ENCODE peak calls at places on chromosome 5, in six cellular contexts. One of them, this sample, is unnamed. For H3K9me3 and H3K4me1, the result is how much of the 10 kb centered on the place peaks cover.

GRCh38 chr5:67921004-67921601 is 294.5 kb upstream of the PIK3R1 start:
- DNase-seq in colonic mucosa: no peak
- DNase-seq in adipocyte: no peak
- DNase-seq in Panc1: no peak
- DNase-seq in OCI-LY7: no peak
- DNase-seq in endodermal cell: no peak
- DNase-seq in this sample: no peak

GRCh38 chr5:65366655-65367054 is 115.1 kb downstream of the ADAMTS6 start:
- DNase-seq in colonic mucosa: no peak
- DNase-seq in adipocyte: no peak
- DNase-seq in Panc1: no peak
- DNase-seq in OCI-LY7: no peak
- DNase-seq in endodermal cell: no peak
- DNase-seq in this sample: no peak

GRCh38 chr5:34535433-34535832 is 120.7 kb upstream of the RAI14 start:
- DNase-seq in colonic mucosa: no peak
- DNase-seq in adipocyte: no peak
- DNase-seq in Panc1: no peak
- DNase-seq in OCI-LY7: no peak
- DNase-seq in endodermal cell: no peak
- DNase-seq in this sample: no peak

GRCh38 chr5:96569770-96570169 is 92.4 kb upstream of the CAST start:
- DNase-seq in colonic mucosa: no peak
- DNase-seq in adipocyte: no peak
- DNase-seq in Panc1: no peak
- DNase-seq in OCI-LY7: no peak
- DNase-seq in endodermal cell: no peak
- DNase-seq in this sample: no peak

GRCh38 chr5:178115136-178115834 is 2.0 kb downstream of the N4BP3 start:
- DNase-seq in colonic mucosa: no peak
- DNase-seq in adipocyte: no peak
- DNase-seq in Panc1: no peak
- DNase-seq in OCI-LY7: peak
- DNase-seq in endodermal cell: peak
- DNase-seq in this sample: peak

GRCh38 chr5:173468821-173469251 is 140.6 kb upstream of the STC2 start:
- DNase-seq in colonic mucosa: no peak
- DNase-seq in adipocyte: no peak
- DNase-seq in Panc1: no peak
- DNase-seq in OCI-LY7: no peak
- DNase-seq in endodermal cell: no peak
- DNase-seq in this sample: no peak

GRCh38 chr5:31993182-31993961 is 180.7 kb downstream of the GOLPH3 start:
- DNase-seq in colonic mucosa: no peak
- DNase-seq in adipocyte: peak
- DNase-seq in Panc1: no peak
- DNase-seq in OCI-LY7: peak
- DNase-seq in endodermal cell: no peak
- DNase-seq in this sample: no peak

GRCh38 chr5:86500947-86501346 is 116.8 kb upstream of the COX7C start:
- DNase-seq in colonic mucosa: no peak
- DNase-seq in adipocyte: no peak
- DNase-seq in Panc1: no peak
- DNase-seq in OCI-LY7: no peak
- DNase-seq in endodermal cell: peak
- DNase-seq in this sample: peak

GRCh38 chr5:139814191-139814601 is 18.6 kb downstream of the PSD2 start:
- DNase-seq in colonic mucosa: no peak
- DNase-seq in adipocyte: no peak
- DNase-seq in Panc1: no peak
- DNase-seq in OCI-LY7: no peak
- DNase-seq in endodermal cell: no peak
- DNase-seq in this sample: no peak

GRCh38 chr5:132556511-132557424 is at the start of gene RAD50:
- DNase-seq in colonic mucosa: peak
- DNase-seq in adipocyte: peak
- DNase-seq in Panc1: peak
- DNase-seq in OCI-LY7: peak
- DNase-seq in endodermal cell: peak
- DNase-seq in this sample: peak

GRCh38 chr5:172175263-172175719 is 12.7 kb downstream of the STK10 start:
- DNase-seq in colonic mucosa: peak
- DNase-seq in adipocyte: no peak
- DNase-seq in Panc1: no peak
- DNase-seq in OCI-LY7: peak
- DNase-seq in endodermal cell: no peak
- DNase-seq in this sample: no peak

GRCh38 chr5:16690243-16690839 is 73.5 kb upstream of the RETREG1 start:
- DNase-seq in colonic mucosa: peak
- DNase-seq in adipocyte: peak
- DNase-seq in Panc1: peak
- DNase-seq in OCI-LY7: peak
- DNase-seq in endodermal cell: peak
- DNase-seq in this sample: peak

GRCh38 chr5:147743686-147744332 is 38.7 kb downstream of the JAKMIP2 start:
- DNase-seq in colonic mucosa: no peak
- DNase-seq in adipocyte: no peak
- DNase-seq in Panc1: no peak
- DNase-seq in OCI-LY7: no peak
- DNase-seq in endodermal cell: no peak
- DNase-seq in this sample: peak

GRCh38 chr5:76379316-76379715 is 23.8 kb upstream of the IQGAP2 start:
- DNase-seq in colonic mucosa: no peak
- DNase-seq in adipocyte: no peak
- DNase-seq in Panc1: no peak
- DNase-seq in OCI-LY7: no peak
- DNase-seq in endodermal cell: no peak
- DNase-seq in this sample: no peak

GRCh38 chr5:96861044-96861443 is 15.3 kb upstream of the ERAP2 start:
- DNase-seq in colonic mucosa: no peak
- DNase-seq in adipocyte: no peak
- DNase-seq in Panc1: no peak
- DNase-seq in OCI-LY7: peak
- DNase-seq in endodermal cell: no peak
- DNase-seq in this sample: peak

GRCh38 chr5:83744851-83745250 is 24.2 kb upstream of the HAPLN1 start:
- DNase-seq in colonic mucosa: no peak
- DNase-seq in adipocyte: peak
- DNase-seq in Panc1: no peak
- DNase-seq in OCI-LY7: peak
- DNase-seq in endodermal cell: no peak
- DNase-seq in this sample: no peak

GRCh38 chr5:90830058-90830457 is 271.5 kb downstream of the ADGRV1 start:
- DNase-seq in colonic mucosa: peak
- DNase-seq in adipocyte: no peak
- DNase-seq in Panc1: no peak
- DNase-seq in OCI-LY7: no peak
- DNase-seq in endodermal cell: no peak
- DNase-seq in this sample: no peak

GRCh38 chr5:93587919-93588585 is 5.0 kb downstream of the NR2F1 start:
- DNase-seq in colonic mucosa: no peak
- DNase-seq in adipocyte: no peak
- DNase-seq in Panc1: no peak
- DNase-seq in OCI-LY7: no peak
- DNase-seq in endodermal cell: peak
- DNase-seq in this sample: no peak

GRCh38 chr5:175718401-175719108 is 60.7 kb downstream of the HRH2 start:
- DNase-seq in colonic mucosa: peak
- DNase-seq in adipocyte: peak
- DNase-seq in Panc1: no peak
- DNase-seq in OCI-LY7: peak
- DNase-seq in endodermal cell: peak
- DNase-seq in this sample: peak

GRCh38 chr5:137693951-137694721 is 41.8 kb downstream of the KLHL3 start:
- DNase-seq in colonic mucosa: no peak
- DNase-seq in adipocyte: no peak
- DNase-seq in Panc1: no peak
- DNase-seq in OCI-LY7: no peak
- DNase-seq in endodermal cell: no peak
- DNase-seq in this sample: no peak

GRCh38 chr5:132209901-132210545 is 17.6 kb downstream of the P4HA2 start:
- DNase-seq in colonic mucosa: no peak
- DNase-seq in adipocyte: no peak
- DNase-seq in Panc1: no peak
- DNase-seq in OCI-LY7: no peak
- DNase-seq in endodermal cell: peak
- DNase-seq in this sample: no peak

GRCh38 chr5:50888754-50889153 is 222.3 kb downstream of the PARP8 start:
- DNase-seq in colonic mucosa: no peak
- DNase-seq in adipocyte: no peak
- DNase-seq in Panc1: no peak
- DNase-seq in OCI-LY7: no peak
- DNase-seq in endodermal cell: no peak
- DNase-seq in this sample: no peak

GRCh38 chr5:128613757-128614156 is 75.7 kb upstream of the FBN2 start:
- DNase-seq in colonic mucosa: no peak
- DNase-seq in adipocyte: peak
- DNase-seq in Panc1: no peak
- DNase-seq in OCI-LY7: no peak
- DNase-seq in endodermal cell: no peak
- DNase-seq in this sample: no peak

GRCh38 chr5:123000731-123001130 is 35.8 kb downstream of the PPIC start:
- DNase-seq in colonic mucosa: no peak
- DNase-seq in adipocyte: no peak
- DNase-seq in Panc1: no peak
- DNase-seq in OCI-LY7: no peak
- DNase-seq in endodermal cell: no peak
- DNase-seq in this sample: peak

GRCh38 chr5:122996102-122996501 is 40.4 kb downstream of the PPIC start:
- DNase-seq in colonic mucosa: no peak
- DNase-seq in adipocyte: no peak
- DNase-seq in Panc1: no peak
- DNase-seq in OCI-LY7: no peak
- DNase-seq in endodermal cell: no peak
- DNase-seq in this sample: no peak

GRCh38 chr5:123001801-123002200 is 34.7 kb downstream of the PPIC start:
- DNase-seq in colonic mucosa: no peak
- DNase-seq in adipocyte: no peak
- DNase-seq in Panc1: no peak
- DNase-seq in OCI-LY7: no peak
- DNase-seq in endodermal cell: no peak
- DNase-seq in this sample: no peak

GRCh38 chr5:122999947-123000563 is 36.5 kb downstream of the PPIC start:
- DNase-seq in colonic mucosa: peak
- DNase-seq in adipocyte: no peak
- DNase-seq in Panc1: peak
- DNase-seq in OCI-LY7: peak
- DNase-seq in endodermal cell: peak
- DNase-seq in this sample: no peak

DNA sequence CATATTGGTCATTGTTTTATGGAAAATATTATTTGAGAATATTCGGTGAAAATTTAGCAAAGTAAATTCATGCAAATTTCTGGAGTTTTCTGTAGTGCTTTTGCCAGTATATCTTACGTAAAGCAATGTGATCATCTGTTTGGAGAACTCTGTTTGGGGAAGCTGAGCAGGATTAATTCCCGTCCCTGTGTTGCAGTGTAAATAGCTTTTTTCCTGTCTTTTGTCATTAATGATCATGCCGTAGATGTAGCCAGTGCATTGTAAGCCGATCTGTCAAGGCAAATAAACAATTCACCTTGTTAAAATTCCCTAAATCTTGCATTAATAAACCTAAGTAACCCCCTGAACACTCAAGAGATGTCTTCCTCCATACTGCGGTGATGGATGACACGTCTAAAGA is 39.2 kb downstream of the PPIC start:
- DNase-seq in colonic mucosa: no peak
- DNase-seq in adipocyte: no peak
- DNase-seq in Panc1: no peak
- DNase-seq in OCI-LY7: no peak
- DNase-seq in endodermal cell: no peak
- DNase-seq in this sample: no peak
- H3K4me3 ChIP-seq in colonic mucosa: no peak
- H3K4me3 ChIP-seq in adipocyte: no peak
- H3K4me3 ChIP-seq in Panc1: no peak
- H3K4me3 ChIP-seq in OCI-LY7: no peak
- H3K4me3 ChIP-seq in endodermal cell: no peak
- H3K4me3 ChIP-seq in this sample: no peak

DNA sequence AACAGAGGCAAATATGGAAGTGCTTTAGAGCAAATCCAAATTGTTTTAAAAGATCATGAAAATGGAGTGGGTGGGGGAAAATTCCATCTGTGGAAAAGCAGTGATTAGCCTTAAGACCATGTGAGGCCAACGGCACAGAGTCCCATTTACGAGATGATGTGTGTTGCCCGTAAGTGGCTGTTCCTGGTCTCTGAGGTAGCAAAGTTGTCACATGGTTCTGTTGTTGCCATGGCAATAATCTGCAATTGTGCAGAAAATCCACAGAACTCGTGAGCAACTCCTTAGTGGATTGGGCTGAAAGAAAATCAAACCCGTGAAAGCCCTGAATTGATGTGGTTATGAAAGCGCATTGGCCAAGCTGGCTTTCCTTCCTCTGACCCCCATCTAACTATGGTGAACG is 614.7 kb downstream of the EBF1 start:
- DNase-seq in colonic mucosa: no peak
- DNase-seq in adipocyte: peak
- DNase-seq in Panc1: no peak
- DNase-seq in OCI-LY7: no peak
- DNase-seq in endodermal cell: no peak
- DNase-seq in this sample: no peak
- H3K9me3 ChIP-seq in colonic mucosa: under half
- H3K9me3 ChIP-seq in adipocyte: under half
- H3K9me3 ChIP-seq in Panc1: under half
- H3K9me3 ChIP-seq in OCI-LY7: under half
- H3K9me3 ChIP-seq in endodermal cell: under half
- H3K9me3 ChIP-seq in this sample: under half

GRCh38 chr5:39057745-39058144 is 16.5 kb downstream of the RICTOR start:
- DNase-seq in colonic mucosa: no peak
- DNase-seq in adipocyte: no peak
- DNase-seq in Panc1: no peak
- DNase-seq in OCI-LY7: no peak
- DNase-seq in endodermal cell: no peak
- DNase-seq in this sample: no peak

GRCh38 chr5:39055760-39056393 is 18.3 kb downstream of the RICTOR start:
- DNase-seq in colonic mucosa: no peak
- DNase-seq in adipocyte: no peak
- DNase-seq in Panc1: no peak
- DNase-seq in OCI-LY7: no peak
- DNase-seq in endodermal cell: no peak
- DNase-seq in this sample: no peak

GRCh38 chr5:39062104-39062503 is 12.1 kb downstream of the RICTOR start:
- DNase-seq in colonic mucosa: no peak
- DNase-seq in adipocyte: no peak
- DNase-seq in Panc1: no peak
- DNase-seq in OCI-LY7: no peak
- DNase-seq in endodermal cell: no peak
- DNase-seq in this sample: no peak

GRCh38 chr5:39058178-39058577 is 16.0 kb downstream of the RICTOR start:
- DNase-seq in colonic mucosa: no peak
- DNase-seq in adipocyte: no peak
- DNase-seq in Panc1: no peak
- DNase-seq in OCI-LY7: no peak
- DNase-seq in endodermal cell: no peak
- DNase-seq in this sample: no peak

GRCh38 chr5:39058984-39059565 is 15.1 kb downstream of the RICTOR start:
- DNase-seq in colonic mucosa: no peak
- DNase-seq in adipocyte: no peak
- DNase-seq in Panc1: no peak
- DNase-seq in OCI-LY7: no peak
- DNase-seq in endodermal cell: no peak
- DNase-seq in this sample: no peak
- H3K4me1 ChIP-seq in colonic mucosa: under half
- H3K4me1 ChIP-seq in adipocyte: half or more
- H3K4me1 ChIP-seq in Panc1: under half
- H3K4me1 ChIP-seq in OCI-LY7: under half
- H3K4me1 ChIP-seq in endodermal cell: under half
- H3K4me1 ChIP-seq in this sample: under half

GRCh38 chr5:21880164-21880563 is 973.0 kb downstream of the CDH12 start:
- DNase-seq in colonic mucosa: no peak
- DNase-seq in adipocyte: no peak
- DNase-seq in Panc1: no peak
- DNase-seq in OCI-LY7: no peak
- DNase-seq in endodermal cell: no peak
- DNase-seq in this sample: no peak
- H3K4me3 ChIP-seq in colonic mucosa: no peak
- H3K4me3 ChIP-seq in adipocyte: no peak
- H3K4me3 ChIP-seq in Panc1: no peak
- H3K4me3 ChIP-seq in OCI-LY7: no peak
- H3K4me3 ChIP-seq in endodermal cell: no peak
- H3K4me3 ChIP-seq in this sample: no peak

This sample was measured in SJCRH30.